ENCODE peak calls at places on chromosomes 1 and 21, in four cellular contexts. U, V, M and A are unnamed samples.

GRCh38 chr1:54224233-54224632 is 24.3 kb downstream of the MRPL37 start:
- DNase-seq in U (no peak), V (no peak), M (no peak), A (no peak)

GRCh38 chr1:27402349-27402754 is 9.9 kb downstream of the GPR3 start:
- DNase-seq in U (peak; percentile 40), V (peak; percentile 76), M (peak; percentile 41), A (peak; percentile 69)

GRCh38 chr1:183270541-183271141 is 84.6 kb downstream of the LAMC2 start:
- DNase-seq in U (no peak), V (no peak), M (no peak), A (no peak)

GRCh38 chr1:210741564-210741963 is 392.4 kb downstream of the KCNH1 start:
- DNase-seq in U (no peak), V (no peak), M (no peak), A (no peak)

GRCh38 chr1:204065174-204065985 is 7.5 kb upstream of the SOX13 start:
- DNase-seq in U (no peak), V (peak; percentile 75), M (no peak), A (peak; percentile 37)

GRCh38 chr1:97630968-97631367 is 289.9 kb downstream of the DPYD start:
- DNase-seq in U (no peak), V (no peak), M (no peak), A (no peak)

GRCh38 chr1:47223174-47223920 is 8.7 kb downstream of the TAL1 start:
- DNase-seq in U (no peak), V (no peak), M (no peak), A (no peak)

GRCh38 chr1:231626951-231627614 is 493 bp downstream of the DISC1 start:
- DNase-seq in U (no peak), V (peak; percentile 82), M (peak; percentile 62), A (peak; percentile 72)

GRCh38 chr1:12293416-12293815 is 63.6 kb downstream of the VPS13D start:
- DNase-seq in U (no peak), V (no peak), M (no peak), A (no peak)

GRCh38 chr1:90344963-90345730 is 350.2 kb downstream of the ZNF326 start:
- DNase-seq in U (no peak), V (no peak), M (no peak), A (no peak)

GRCh38 chr1:61853545-61853944 is 111.3 kb downstream of the PATJ start:
- DNase-seq in U (no peak), V (no peak), M (no peak), A (no peak)

GRCh38 chr1:210437111-210437510 is 108.4 kb downstream of the HHAT start:
- DNase-seq in U (no peak), V (no peak), M (no peak), A (no peak)

GRCh38 chr1:59332221-59332620 is 35.3 kb downstream of the FGGY start:
- DNase-seq in U (no peak), V (no peak), M (no peak), A (no peak)

GRCh38 chr1:31396633-31397351 is 16.2 kb upstream of the SERINC2 start:
- DNase-seq in U (peak; percentile 41), V (no peak), M (no peak), A (peak; percentile 58)

GRCh38 chr1:235513495-235514366 is 9.5 kb upstream of the B3GALNT2 start:
- DNase-seq in U (peak; percentile 86), V (no peak), M (peak; percentile 69), A (no peak)

GRCh38 chr1:203168991-203169390 is 6.6 kb downstream of the MYBPH start:
- DNase-seq in U (no peak), V (no peak), M (no peak), A (no peak)

GRCh38 chr1:202694354-202694753 is 15.9 kb downstream of the SYT2 start:
- DNase-seq in U (no peak), V (no peak), M (no peak), A (no peak)

GRCh38 chr21:43644609-43645008 is 14.7 kb downstream of the HSF2BP start:
- DNase-seq in U (no peak), V (no peak), M (no peak), A (no peak)

GRCh38 chr1:12486401-12487005 is 131.5 kb downstream of the DHRS3 start:
- DNase-seq in U (no peak), V (no peak), M (no peak), A (no peak)

GRCh38 chr21:35512321-35512720 is 463.2 kb upstream of the RUNX1 start:
- DNase-seq in U (no peak), V (no peak), M (no peak), A (no peak)

GRCh38 chr1:183227963-183228649 is 42.0 kb downstream of the LAMC2 start:
- DNase-seq in U (peak; percentile 48), V (peak; percentile 88), M (peak; percentile 30), A (peak; percentile 85)

GRCh38 chr21:14900611-14901010 is 164.2 kb downstream of the NRIP1 start:
- DNase-seq in U (no peak), V (no peak), M (no peak), A (no peak)

GRCh38 chr1:21491483-21492170 is 17.6 kb upstream of the ALPL start:
- DNase-seq in U (no peak), V (no peak), M (no peak), A (no peak)

GRCh38 chr1:228261706-228262105 is 53.9 kb downstream of the OBSCN start:
- DNase-seq in U (no peak), V (no peak), M (no peak), A (no peak)

GRCh38 chr1:31712625-31713024 is 8.8 kb upstream of the COL16A1 start:
- DNase-seq in U (no peak), V (no peak), M (no peak), A (no peak)

GRCh38 chr21:45497846-45498645 is 44.2 kb downstream of the SLC19A1 start:
- DNase-seq in U (no peak), V (no peak), M (no peak), A (no peak)
- TF ChIP-seq ATF2 in U (no peak), V (no peak), M (no peak), A (no peak)

GRCh38 chr1:115112496-115113375 is 23.4 kb upstream of the TSPAN2 start:
- DNase-seq in U (peak; percentile 43), V (peak; percentile 89), M (no peak), A (peak; percentile 79)
- TF ChIP-seq ATF2 in U (no peak), V (no peak), M (no peak), A (no peak)

DNA sequence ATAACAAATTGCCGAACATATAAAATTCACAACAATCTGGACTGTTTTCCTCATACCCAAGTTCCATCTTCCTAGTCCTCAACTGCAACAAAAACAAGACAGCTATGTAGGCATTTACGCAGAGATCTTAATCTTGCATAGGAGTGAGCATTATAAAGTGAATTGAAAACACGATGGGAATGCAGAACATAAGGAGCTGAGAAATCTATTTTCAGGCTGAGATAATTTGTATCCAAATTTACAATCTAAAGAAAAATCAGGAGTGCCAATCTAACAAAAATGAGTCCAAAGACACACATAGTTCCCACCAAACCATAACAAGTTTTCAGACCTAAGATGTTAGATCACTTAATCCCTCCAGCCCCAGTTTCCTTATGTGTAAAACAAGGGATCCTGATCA is 1.9 kb downstream of the SLC16A1 start:
- DNase-seq in U (peak; percentile 21), V (no peak), M (no peak), A (no peak)
- TF ChIP-seq ATF2 in U (no peak), V (no peak), M (no peak), A (no peak)

GRCh38 chr1:205516362-205516761 is 11.9 kb downstream of the CDK18 start:
- DNase-seq in U (no peak), V (no peak), M (no peak), A (no peak)

GRCh38 chr1:205515781-205516253 is 11.3 kb downstream of the CDK18 start:
- DNase-seq in U (peak; percentile 41), V (no peak), M (peak; percentile 72), A (no peak)

GRCh38 chr1:205512059-205513045 is 7.9 kb downstream of the CDK18 start:
- DNase-seq in U (no peak), V (no peak), M (peak; percentile 62), A (no peak)

GRCh38 chr1:205514211-205515142 is 10.0 kb downstream of the CDK18 start:
- DNase-seq in U (no peak), V (no peak), M (no peak), A (no peak)

GRCh38 chr1:205513774-205514173 is 9.3 kb downstream of the CDK18 start:
- DNase-seq in U (no peak), V (no peak), M (no peak), A (no peak)
- TF ChIP-seq ATF2 in U (no peak), V (no peak), M (no peak), A (no peak)

GRCh38 chr1:3943806-3944620 is 43.9 kb upstream of the C1orf174 start:
- DNase-seq in U (no peak), V (no peak), M (no peak), A (no peak)

GRCh38 chr1:3944621-3944914 is 44.5 kb upstream of the C1orf174 start:
- DNase-seq in U (no peak), V (no peak), M (no peak), A (no peak)

GRCh38 chr1:3943123-3943431 is 43.0 kb upstream of the C1orf174 start:
- DNase-seq in U (no peak), V (no peak), M (no peak), A (no peak)

GRCh38 chr1:3940911-3941310 is 40.8 kb upstream of the C1orf174 start:
- DNase-seq in U (no peak), V (no peak), M (no peak), A (no peak)

DNA sequence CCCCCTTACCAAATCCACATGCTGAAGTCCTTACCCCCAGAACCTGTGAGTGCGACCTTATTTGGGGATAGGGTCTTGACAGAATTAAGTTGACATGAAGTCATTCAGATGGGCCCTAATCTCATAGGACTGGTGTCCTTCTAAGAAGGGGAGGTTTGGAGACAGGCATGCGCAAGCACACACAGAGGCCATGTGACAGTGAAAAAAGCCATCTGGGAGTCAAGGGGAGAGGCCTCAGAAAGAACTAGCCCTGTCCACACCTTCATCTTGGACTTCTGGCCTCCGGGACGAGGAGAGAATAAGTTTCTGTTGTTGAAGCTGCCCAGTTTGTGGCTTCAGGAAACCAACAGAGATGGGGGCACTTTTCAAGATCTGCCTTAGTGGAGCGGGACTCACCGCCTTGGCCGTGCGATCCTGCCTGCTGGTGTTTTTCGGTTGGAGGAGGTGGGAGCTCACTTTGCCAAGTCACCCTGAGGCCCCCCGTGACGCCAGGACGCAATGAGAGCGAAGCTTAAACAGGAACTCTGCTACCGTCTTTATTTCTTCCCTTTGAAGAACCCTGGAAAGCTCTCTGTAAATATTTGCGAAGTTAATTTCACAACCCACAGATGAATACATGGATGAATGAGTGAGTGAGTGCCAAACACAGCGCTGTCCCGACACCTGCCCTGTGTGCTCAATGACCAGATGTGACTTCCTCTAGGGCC is 42.5 kb upstream of the C1orf174 start:
- DNase-seq in U (no peak), V (no peak), M (peak; percentile 78), A (no peak)
- TF ChIP-seq ATF2 in U (no peak), V (no peak), M (no peak), A (no peak)

GRCh38 chr1:72166426-72166825 is 115.9 kb downstream of the NEGR1 start:
- DNase-seq in U (no peak), V (no peak), M (no peak), A (no peak)
- TF ChIP-seq ATF2 in U (no peak), V (no peak), M (no peak), A (no peak)

DNA sequence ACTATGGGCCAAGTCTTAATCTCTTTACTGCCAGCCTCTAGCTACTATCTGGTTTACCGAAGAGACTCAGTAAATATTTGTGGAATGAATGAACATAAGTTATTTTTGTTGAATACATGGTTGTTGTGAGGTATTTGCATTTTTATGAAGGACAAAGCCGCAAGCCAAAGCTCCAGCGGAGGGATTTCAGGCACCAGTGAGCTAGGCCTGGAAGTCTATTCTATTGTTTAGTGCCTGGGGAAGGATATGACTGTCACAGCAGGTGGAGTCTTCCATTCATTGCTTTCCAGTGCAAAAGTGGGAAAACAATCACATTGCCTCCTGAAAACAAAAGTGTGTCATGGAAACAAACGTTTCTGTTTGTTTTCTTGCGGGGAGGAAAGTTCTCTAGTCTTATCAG is 739.3 kb downstream of the MATN1 start:
- DNase-seq in U (no peak), V (no peak), M (no peak), A (no peak)
- TF ChIP-seq ATF2 in U (no peak), V (no peak), M (no peak), A (no peak)